ENCODE peak calls at places on chromosomes 1 and 21, in six cellular contexts. J is NAMALWA; H is T follicular helper cell; N is amygdala; E is T-helper 2 cell; V is activated T-helper 1 cell treated with anti-CD3 and anti-CD28 coated beads, Interleukin-12 subunit alpha, Interleukin-12 subunit beta, Interleukin-2, Interleukin-4 antibody, amounts not matched to agents 30 ng/mL and 10 ng/mL and 1 ng/mL, durations not matched to agents 14 hours and 24 hours and 36 hours. A is an unnamed sample.

GRCh38 chr1:46159516-46159915 is 15.4 kb upstream of the TSPAN1 start:
- DNase-seq in J (peak; percentile 15), H (no peak), N (no peak), E (no peak), V (no peak), A (no peak)

GRCh38 chr1:187197685-187198084 is 368.9 kb downstream of the PLA2G4A start:
- DNase-seq in J (no peak), H (no peak), N (no peak), E (no peak), V (no peak), A (no peak)

GRCh38 chr1:56676571-56677035 is 31.5 kb downstream of the PRKAA2 start:
- DNase-seq in J (no peak), H (no peak), N (no peak), E (no peak), V (no peak), A (no peak)

GRCh38 chr1:15885701-15886612 is 38.5 kb downstream of the SPEN start:
- DNase-seq in J (peak; percentile 43), H (peak; percentile 2), N (peak; percentile 92), E (no peak), V (no peak), A (peak; percentile 95)

GRCh38 chr1:164821648-164822047 is 262.7 kb downstream of the PBX1 start:
- DNase-seq in J (no peak), H (no peak), N (no peak), E (no peak), V (no peak), A (no peak)

GRCh38 chr1:40050863-40051262 is 10.3 kb downstream of the CAP1 start:
- DNase-seq in J (no peak), H (no peak), N (no peak), E (no peak), V (no peak), A (no peak)

GRCh38 chr1:5637171-5637570 is 355.1 kb downstream of the NPHP4 start:
- DNase-seq in J (peak; percentile 42), H (peak; percentile 13), N (no peak), E (no peak), V (no peak), A (no peak)

GRCh38 chr21:25638634-25639166 is 358 bp upstream of the JAM2 start:
- DNase-seq in J (peak; percentile 33), H (no peak), N (no peak), E (no peak), V (no peak), A (no peak)

GRCh38 chr1:75964760-75965408 is 32.7 kb upstream of the ASB17 start:
- DNase-seq in J (no peak), H (no peak), N (no peak), E (no peak), V (no peak), A (no peak)

GRCh38 chr1:172781513-172782140 is 122.7 kb downstream of the FASLG start:
- DNase-seq in J (peak; percentile 24), H (no peak), N (no peak), E (no peak), V (no peak), A (no peak)

GRCh38 chr1:232568331-232568852 is 61.5 kb downstream of the SIPA1L2 start:
- DNase-seq in J (no peak), H (no peak), N (no peak), E (no peak), V (no peak), A (no peak)

GRCh38 chr1:6419803-6420593 is at the start of gene HES2:
- DNase-seq in J (no peak), H (no peak), N (no peak), E (no peak), V (no peak), A (peak; percentile 83)

GRCh38 chr1:63774617-63775417 is 1.0 kb downstream of the ROR1 start:
- DNase-seq in J (peak; percentile 74), H (no peak), N (no peak), E (no peak), V (no peak), A (peak; percentile 53)

GRCh38 chr1:152182431-152182830 is 23.4 kb upstream of the RPTN start:
- DNase-seq in J (peak; percentile 41), H (no peak), N (no peak), E (no peak), V (no peak), A (no peak)

GRCh38 chr1:97507863-97508262 is 413.0 kb downstream of the DPYD start:
- DNase-seq in J (no peak), H (no peak), N (no peak), E (no peak), V (no peak), A (no peak)

GRCh38 chr1:209412036-209412435 is 171.5 kb upstream of the CAMK1G start:
- DNase-seq in J (no peak), H (no peak), N (no peak), E (no peak), V (no peak), A (no peak)

GRCh38 chr1:56135069-56135863 is 444.1 kb downstream of the PLPP3 start:
- DNase-seq in J (no peak), H (no peak), N (no peak), E (no peak), V (no peak), A (no peak)

GRCh38 chr1:115505157-115505571 is 136.6 kb upstream of the VANGL1 start:
- DNase-seq in J (no peak), H (no peak), N (no peak), E (no peak), V (no peak), A (no peak)

GRCh38 chr1:94286864-94287437 is 49.6 kb upstream of the ARHGAP29 start:
- DNase-seq in J (no peak), H (no peak), N (no peak), E (no peak), V (no peak), A (no peak)

GRCh38 chr1:84108900-84109578 is 35.0 kb upstream of the PRKACB start:
- DNase-seq in J (no peak), H (no peak), N (no peak), E (no peak), V (no peak), A (no peak)

GRCh38 chr1:178086294-178087255 is 7.3 kb upstream of the RASAL2 start:
- DNase-seq in J (peak; percentile 37), H (no peak), N (no peak), E (no peak), V (no peak), A (no peak)

GRCh38 chr1:29524285-29525065 is 288.2 kb downstream of the PTPRU start:
- DNase-seq in J (no peak), H (no peak), N (no peak), E (no peak), V (no peak), A (no peak)